ENCODE peak calls at places on chromosomes 11 and 22, in five cellular contexts. One of them, this sample, is unnamed.

GRCh38 chr11:102620858-102621561 is 4.1 kb downstream of the MMP20 start:
- DNase-seq in PC-3: peak; percentile 49
- DNase-seq in cardiac muscle cell: no peak
- DNase-seq in left lung: no peak
- DNase-seq in HAP-1: no peak
- DNase-seq in this sample: no peak

GRCh38 chr11:12496181-12497025 is 119.0 kb downstream of the PARVA start:
- DNase-seq in PC-3: no peak
- DNase-seq in cardiac muscle cell: no peak
- DNase-seq in left lung: no peak
- DNase-seq in HAP-1: no peak
- DNase-seq in this sample: peak; percentile 18

GRCh38 chr11:65448418-65449196 is 26.0 kb downstream of the NEAT1 start:
- DNase-seq in PC-3: peak; percentile 2
- DNase-seq in cardiac muscle cell: no peak
- DNase-seq in left lung: peak; percentile 41
- DNase-seq in HAP-1: no peak
- DNase-seq in this sample: no peak

GRCh38 chr22:42883970-42884369 is 26.9 kb upstream of the ARFGAP3 start:
- DNase-seq in PC-3: no peak
- DNase-seq in cardiac muscle cell: no peak
- DNase-seq in left lung: no peak
- DNase-seq in HAP-1: no peak
- DNase-seq in this sample: no peak

GRCh38 chr11:130677486-130678153 is 229.2 kb downstream of the ADAMTS15 start:
- DNase-seq in PC-3: peak; percentile 57
- DNase-seq in cardiac muscle cell: peak; percentile 61
- DNase-seq in left lung: no peak
- DNase-seq in HAP-1: no peak
- DNase-seq in this sample: peak; percentile 18

GRCh38 chr22:29083576-29084566 is 11.0 kb downstream of the KREMEN1 start:
- DNase-seq in PC-3: peak; percentile 38
- DNase-seq in cardiac muscle cell: no peak
- DNase-seq in left lung: no peak
- DNase-seq in HAP-1: peak; percentile 39
- DNase-seq in this sample: no peak

GRCh38 chr11:106482920-106483761 is 405.7 kb downstream of the AASDHPPT start:
- DNase-seq in PC-3: peak; percentile 89
- DNase-seq in cardiac muscle cell: peak; percentile 9
- DNase-seq in left lung: no peak
- DNase-seq in HAP-1: no peak
- DNase-seq in this sample: no peak

GRCh38 chr11:47336595-47336994 is 15.9 kb downstream of the MYBPC3 start:
- DNase-seq in PC-3: no peak
- DNase-seq in cardiac muscle cell: no peak
- DNase-seq in left lung: no peak
- DNase-seq in HAP-1: no peak
- DNase-seq in this sample: no peak

GRCh38 chr11:123426766-123427165 is 3.3 kb upstream of the GRAMD1B start:
- DNase-seq in PC-3: no peak
- DNase-seq in cardiac muscle cell: no peak
- DNase-seq in left lung: no peak
- DNase-seq in HAP-1: no peak
- DNase-seq in this sample: no peak

GRCh38 chr11:71946144-71946571 is 17.3 kb downstream of the RNF121 start:
- DNase-seq in PC-3: peak; percentile 76
- DNase-seq in cardiac muscle cell: no peak
- DNase-seq in left lung: no peak
- DNase-seq in HAP-1: no peak
- DNase-seq in this sample: no peak

GRCh38 chr11:57935402-57936049 is 88.2 kb upstream of the OR9Q1 start:
- DNase-seq in PC-3: no peak
- DNase-seq in cardiac muscle cell: no peak
- DNase-seq in left lung: no peak
- DNase-seq in HAP-1: no peak
- DNase-seq in this sample: no peak

GRCh38 chr11:72751293-72752087 is 718 bp downstream of the ARAP1 start:
- DNase-seq in PC-3: no peak
- DNase-seq in cardiac muscle cell: no peak
- DNase-seq in left lung: peak; percentile 73
- DNase-seq in HAP-1: no peak
- DNase-seq in this sample: no peak

GRCh38 chr11:47914743-47915142 is 65.6 kb upstream of the PTPRJ start:
- DNase-seq in PC-3: no peak
- DNase-seq in cardiac muscle cell: no peak
- DNase-seq in left lung: no peak
- DNase-seq in HAP-1: no peak
- DNase-seq in this sample: no peak

GRCh38 chr11:8384199-8384821 is 120.6 kb upstream of the LMO1 start:
- DNase-seq in PC-3: peak; percentile 23
- DNase-seq in cardiac muscle cell: peak; percentile 13
- DNase-seq in left lung: peak; percentile 51
- DNase-seq in HAP-1: peak; percentile 11
- DNase-seq in this sample: peak; percentile 25

GRCh38 chr11:113132001-113132400 is 170.8 kb downstream of the NCAM1 start:
- DNase-seq in PC-3: no peak
- DNase-seq in cardiac muscle cell: peak; percentile 30
- DNase-seq in left lung: no peak
- DNase-seq in HAP-1: no peak
- DNase-seq in this sample: no peak

GRCh38 chr22:39384750-39385480 is 14.7 kb upstream of the TAB1 start:
- DNase-seq in PC-3: peak; percentile 23
- DNase-seq in cardiac muscle cell: peak; percentile 44
- DNase-seq in left lung: no peak
- DNase-seq in HAP-1: no peak
- DNase-seq in this sample: no peak

GRCh38 chr11:99911116-99911515 is 776.0 kb upstream of the ARHGAP42 start:
- DNase-seq in PC-3: peak; percentile 19
- DNase-seq in cardiac muscle cell: no peak
- DNase-seq in left lung: no peak
- DNase-seq in HAP-1: no peak
- DNase-seq in this sample: no peak

GRCh38 chr11:2708757-2709281 is 9.0 kb upstream of the KCNQ1OT1 start:
- DNase-seq in PC-3: no peak
- DNase-seq in cardiac muscle cell: no peak
- DNase-seq in left lung: no peak
- DNase-seq in HAP-1: no peak
- DNase-seq in this sample: no peak

DNA sequence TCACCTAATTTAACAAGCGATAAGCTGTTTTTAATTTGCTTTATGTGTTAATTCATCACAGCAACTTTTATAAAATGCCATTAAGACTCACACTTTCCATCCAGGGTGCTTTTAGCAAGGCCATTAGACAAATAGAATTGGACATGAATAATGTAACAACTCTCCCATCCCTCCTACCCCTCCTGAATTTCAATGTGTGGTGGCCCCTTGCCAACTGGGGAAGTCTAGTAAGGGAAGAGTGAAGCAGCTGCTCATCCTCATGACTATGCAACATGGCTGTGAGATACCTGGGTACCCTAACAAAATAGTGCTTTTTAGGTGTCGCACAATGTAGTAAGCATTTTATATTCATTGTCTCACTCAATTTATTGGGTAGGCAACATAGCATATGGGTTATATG is 259.7 kb upstream of the CCDC90B start:
- DNase-seq in PC-3: no peak
- DNase-seq in cardiac muscle cell: no peak
- DNase-seq in left lung: no peak
- DNase-seq in HAP-1: no peak
- DNase-seq in this sample: no peak
- H3K4me1 ChIP-seq in PC-3: no peaks in the 10 kb centered on the region
- H3K4me1 ChIP-seq in cardiac muscle cell: no peaks in the 10 kb centered on the region
- H3K4me1 ChIP-seq in left lung: no peaks in the 10 kb centered on the region
- H3K4me1 ChIP-seq in HAP-1: no peaks in the 10 kb centered on the region
- H3K4me1 ChIP-seq in this sample: no peaks in the 10 kb centered on the region

DNA sequence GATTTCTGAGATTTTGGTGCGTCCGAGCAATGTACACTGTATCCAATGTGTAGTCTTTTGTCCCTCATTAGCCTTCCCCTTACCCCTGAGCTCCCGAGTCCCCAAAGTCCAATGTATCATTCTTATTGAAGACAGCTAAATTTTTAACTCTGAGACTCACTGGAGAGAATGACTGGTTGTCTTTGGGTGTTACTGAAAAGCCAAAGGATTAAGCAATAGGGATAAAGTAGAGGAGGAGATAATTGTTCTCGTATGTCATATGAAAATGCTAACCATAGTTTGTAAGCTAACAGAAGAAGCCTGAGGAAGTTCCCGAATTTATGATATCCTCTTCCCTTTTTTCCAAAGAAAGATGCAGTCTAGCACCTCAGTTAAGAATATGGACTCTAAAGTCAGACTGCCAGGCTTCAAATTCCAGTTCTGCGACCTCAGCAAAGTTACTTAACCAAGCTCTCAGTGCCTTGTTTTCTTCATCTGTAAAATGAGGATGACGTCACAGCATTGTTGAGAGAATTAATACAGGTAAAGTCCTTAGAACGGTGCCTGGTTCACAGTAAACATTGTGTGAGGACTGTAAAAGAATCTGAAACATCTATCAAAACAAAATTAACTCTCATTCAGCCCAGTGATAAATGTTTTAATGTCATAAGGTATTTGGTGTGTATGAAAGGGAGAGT is 1.6 kb upstream of the MSANTD2 start:
- DNase-seq in PC-3: no peak
- DNase-seq in cardiac muscle cell: no peak
- DNase-seq in left lung: no peak
- DNase-seq in HAP-1: no peak
- DNase-seq in this sample: no peak
- H3K4me1 ChIP-seq in PC-3: peaks cover 33% of the 10 kb centered on the region
- H3K4me1 ChIP-seq in cardiac muscle cell: peaks cover 18% of the 10 kb centered on the region
- H3K4me1 ChIP-seq in left lung: peaks cover 27% of the 10 kb centered on the region
- H3K4me1 ChIP-seq in HAP-1: peaks cover 24% of the 10 kb centered on the region
- H3K4me1 ChIP-seq in this sample: no peaks in the 10 kb centered on the region

GRCh38 chr11:118450451-118450850 is 14.2 kb downstream of the KMT2A start:
- DNase-seq in PC-3: no peak
- DNase-seq in cardiac muscle cell: no peak
- DNase-seq in left lung: no peak
- DNase-seq in HAP-1: no peak
- DNase-seq in this sample: no peak
- H3K4me1 ChIP-seq in PC-3: no peaks in the 10 kb centered on the region
- H3K4me1 ChIP-seq in cardiac muscle cell: no peaks in the 10 kb centered on the region
- H3K4me1 ChIP-seq in left lung: peaks cover 16% of the 10 kb centered on the region
- H3K4me1 ChIP-seq in HAP-1: no peaks in the 10 kb centered on the region
- H3K4me1 ChIP-seq in this sample: no peaks in the 10 kb centered on the region

GRCh38 chr11:96257036-96257435 is 86.0 kb downstream of the MAML2 start:
- DNase-seq in PC-3: no peak
- DNase-seq in cardiac muscle cell: no peak
- DNase-seq in left lung: no peak
- DNase-seq in HAP-1: no peak
- DNase-seq in this sample: no peak

GRCh38 chr11:96260067-96260511 is 82.9 kb downstream of the MAML2 start:
- DNase-seq in PC-3: peak; percentile 32
- DNase-seq in cardiac muscle cell: no peak
- DNase-seq in left lung: no peak
- DNase-seq in HAP-1: no peak
- DNase-seq in this sample: no peak

GRCh38 chr11:96260526-96260925 is 82.5 kb downstream of the MAML2 start:
- DNase-seq in PC-3: peak; percentile 35
- DNase-seq in cardiac muscle cell: no peak
- DNase-seq in left lung: no peak
- DNase-seq in HAP-1: no peak
- DNase-seq in this sample: no peak

GRCh38 chr11:96257972-96258951 is 84.7 kb downstream of the MAML2 start:
- DNase-seq in PC-3: no peak
- DNase-seq in cardiac muscle cell: no peak
- DNase-seq in left lung: no peak
- DNase-seq in HAP-1: no peak
- DNase-seq in this sample: no peak

DNA sequence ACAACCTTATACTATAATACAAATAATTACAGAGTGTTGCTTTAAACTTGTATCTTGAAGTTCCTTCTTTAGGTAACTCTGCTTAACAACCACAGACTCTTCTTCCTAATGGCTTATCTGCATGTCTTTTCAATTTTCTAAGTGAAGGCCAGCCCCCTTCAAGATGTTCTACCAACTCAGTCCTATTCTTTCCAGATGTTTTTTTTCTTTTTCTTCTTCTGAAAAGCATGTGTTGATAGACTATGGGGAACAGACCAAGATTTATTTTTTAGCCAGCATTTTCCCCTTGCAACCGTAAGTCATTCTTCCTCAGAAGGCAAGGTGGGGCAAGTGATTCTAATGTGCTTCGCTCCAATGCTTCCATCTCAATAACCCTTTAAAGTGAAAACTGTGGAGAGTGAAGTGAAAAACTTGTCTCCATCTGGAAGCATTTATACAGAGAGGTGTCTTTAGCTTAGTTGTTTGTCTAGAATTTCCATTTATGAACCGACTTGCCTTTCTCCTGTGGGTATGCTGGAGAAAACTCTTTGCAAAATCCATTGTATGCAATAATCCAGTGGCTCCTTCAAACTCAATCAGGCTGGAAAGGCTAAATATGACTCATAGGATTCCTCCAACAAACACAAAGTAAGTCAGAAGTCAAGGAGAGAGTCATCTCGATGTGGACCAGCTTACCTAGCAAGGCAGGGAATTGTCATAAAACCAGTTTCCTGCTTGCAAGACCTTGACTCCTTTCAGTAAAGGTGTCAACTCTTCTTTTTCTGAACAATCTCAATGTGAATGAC is 83.8 kb downstream of the MAML2 start:
- DNase-seq in PC-3: peak; percentile 95
- DNase-seq in cardiac muscle cell: no peak
- DNase-seq in left lung: no peak
- DNase-seq in HAP-1: no peak
- DNase-seq in this sample: no peak
- H3K4me1 ChIP-seq in PC-3: peaks cover 57% of the 10 kb centered on the region
- H3K4me1 ChIP-seq in cardiac muscle cell: peaks cover 23% of the 10 kb centered on the region
- H3K4me1 ChIP-seq in left lung: peaks cover 87% of the 10 kb centered on the region
- H3K4me1 ChIP-seq in HAP-1: peaks cover 15% of the 10 kb centered on the region
- H3K4me1 ChIP-seq in this sample: no peaks in the 10 kb centered on the region

DNA sequence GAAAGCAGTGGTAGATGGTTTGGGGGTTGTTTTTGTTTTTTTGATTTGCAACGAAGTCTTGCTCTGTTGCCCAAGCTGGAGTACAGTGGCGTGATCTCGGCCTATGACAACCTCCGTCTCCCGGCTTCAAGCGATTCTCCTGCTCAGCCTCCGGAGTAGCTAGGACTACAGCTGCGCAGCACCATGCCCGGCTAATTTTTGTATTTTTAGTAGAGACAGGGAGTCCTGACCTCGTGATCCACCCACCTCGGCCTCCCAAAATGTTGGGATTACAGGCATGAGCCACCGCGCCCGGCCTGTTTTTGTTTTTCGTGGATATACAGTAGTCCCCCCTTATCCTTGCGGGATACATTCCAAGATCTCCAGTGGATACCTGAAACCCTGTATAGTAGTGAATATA is 6.6 kb downstream of the EP300 start:
- DNase-seq in PC-3: no peak
- DNase-seq in cardiac muscle cell: no peak
- DNase-seq in left lung: no peak
- DNase-seq in HAP-1: no peak
- DNase-seq in this sample: no peak
- H3K4me1 ChIP-seq in PC-3: peaks cover 15% of the 10 kb centered on the region
- H3K4me1 ChIP-seq in cardiac muscle cell: peaks cover 20% of the 10 kb centered on the region
- H3K4me1 ChIP-seq in left lung: peaks cover 91% of the 10 kb centered on the region
- H3K4me1 ChIP-seq in HAP-1: peaks cover 14% of the 10 kb centered on the region
- H3K4me1 ChIP-seq in this sample: no peaks in the 10 kb centered on the region

GRCh38 chr11:823441-824291 is 4.1 kb upstream of the CRACR2B start:
- DNase-seq in PC-3: no peak
- DNase-seq in cardiac muscle cell: no peak
- DNase-seq in left lung: no peak
- DNase-seq in HAP-1: no peak
- DNase-seq in this sample: no peak
- H3K4me1 ChIP-seq in PC-3: peaks cover 55% of the 10 kb centered on the region
- H3K4me1 ChIP-seq in cardiac muscle cell: peaks cover 16% of the 10 kb centered on the region
- H3K4me1 ChIP-seq in left lung: peaks cover 83% of the 10 kb centered on the region
- H3K4me1 ChIP-seq in HAP-1: peaks cover 20% of the 10 kb centered on the region
- H3K4me1 ChIP-seq in this sample: peaks cover 7% of the 10 kb centered on the region

GRCh38 chr11:75767793-75768111 is 826 bp upstream of the DGAT2 start:
- DNase-seq in PC-3: no peak
- DNase-seq in cardiac muscle cell: no peak
- DNase-seq in left lung: no peak
- DNase-seq in HAP-1: no peak
- DNase-seq in this sample: no peak
- H3K4me1 ChIP-seq in PC-3: peaks cover 46% of the 10 kb centered on the region
- H3K4me1 ChIP-seq in cardiac muscle cell: peaks cover 19% of the 10 kb centered on the region
- H3K4me1 ChIP-seq in left lung: peaks cover 61% of the 10 kb centered on the region
- H3K4me1 ChIP-seq in HAP-1: peaks cover 4% of the 10 kb centered on the region
- H3K4me1 ChIP-seq in this sample: peaks cover 1% of the 10 kb centered on the region